ENCODE peak calls at places on chromosomes 13 and 19, in seven cellular contexts. D, Z, S, K, N, Q and L are unnamed samples.

GRCh38 chr19:4501005-4501591 is 17.2 kb downstream of the PLIN4 start:
- DNase-seq in D (no peak), Z (no peak), S (no peak), K (no peak), N (no peak), Q (no peak), L (no peak)

GRCh38 chr13:42539670-42540069 is 34.3 kb upstream of the TNFSF11 start:
- DNase-seq in D (no peak), Z (no peak), S (no peak), K (no peak), N (no peak), Q (no peak), L (no peak)

GRCh38 chr19:38321646-38322323 is 2.1 kb downstream of the KCNK6 start:
- DNase-seq in D (no peak), Z (peak), S (no peak), K (no peak), N (no peak), Q (no peak), L (no peak)

GRCh38 chr13:100625447-100625846 is 36.9 kb upstream of the GGACT start:
- DNase-seq in D (no peak), Z (peak), S (no peak), K (no peak), N (no peak), Q (no peak), L (no peak)

GRCh38 chr19:40799558-40800338 is 757 bp downstream of the EGLN2 start:
- DNase-seq in D (peak), Z (peak), S (no peak), K (peak), N (no peak), Q (no peak), L (no peak)

GRCh38 chr19:42547927-42548326 is 19.6 kb upstream of the CEACAM1 start:
- DNase-seq in D (no peak), Z (no peak), S (no peak), K (no peak), N (no peak), Q (no peak), L (no peak)

GRCh38 chr19:14030997-14031718 is 404 bp upstream of the IL27RA start:
- DNase-seq in D (no peak), Z (no peak), S (no peak), K (no peak), N (no peak), Q (no peak), L (no peak)

GRCh38 chr19:39407394-39407643 is 672 bp downstream of the ZFP36 start:
- DNase-seq in D (no peak), Z (no peak), S (no peak), K (no peak), N (no peak), Q (no peak), L (no peak)

GRCh38 chr13:42064259-42064658 is 15.8 kb downstream of the DGKH start:
- DNase-seq in D (no peak), Z (no peak), S (no peak), K (no peak), N (no peak), Q (no peak), L (no peak)

GRCh38 chr13:79043208-79043607 is 362.8 kb downstream of the RBM26 start:
- DNase-seq in D (no peak), Z (no peak), S (no peak), K (no peak), N (no peak), Q (no peak), L (no peak)

GRCh38 chr19:10074153-10074552 is 12.0 kb upstream of the SHFL start:
- DNase-seq in D (peak), Z (no peak), S (no peak), K (no peak), N (peak), Q (no peak), L (peak)

GRCh38 chr13:48446454-48446853 is 33.5 kb upstream of the LPAR6 start:
- DNase-seq in D (no peak), Z (no peak), S (no peak), K (no peak), N (no peak), Q (no peak), L (no peak)

GRCh38 chr13:107434347-107434746 is 781.0 kb downstream of the LIG4 start:
- DNase-seq in D (no peak), Z (no peak), S (no peak), K (no peak), N (no peak), Q (no peak), L (no peak)

GRCh38 chr13:40148103-40148502 is 492.6 kb downstream of the COG6 start:
- DNase-seq in D (peak), Z (no peak), S (no peak), K (no peak), N (no peak), Q (no peak), L (no peak)